ENCODE peak calls at places on chromosomes 16 and 17, in six cellular contexts. E is mesothelial cell of epicardium; I is activated CD4-positive, alpha-beta T cell treated with anti-CD3 and anti-CD28 coated beads for 24 hours; P is effector memory CD4-positive, alpha-beta T cell; N is CD8-positive, alpha-beta memory T cell; Y is kidney tubule cell. U is an unnamed sample.

GRCh38 chr16:62829615-62830014 is 793.4 kb upstream of the CDH8 start:
- DNase-seq in N (no peak), E (no peak), P (no peak), Y (no peak), I (no peak), U (no peak)

GRCh38 chr16:83972256-83973008 is 4.4 kb downstream of the NECAB2 start:
- DNase-seq in N (no peak), Y (no peak), P (no peak), E (no peak), I (no peak), U (no peak)

GRCh38 chr16:71576971-71577370 is at the start of gene TAT:
- DNase-seq in E (no peak), P (no peak), N (no peak), Y (no peak), I (no peak), U (no peak)

GRCh38 chr16:56682703-56683397 is 580 bp downstream of the MT1X start:
- DNase-seq in N (no peak), Y (no peak), P (no peak), E (no peak), I (no peak), U (no peak)

GRCh38 chr17:64540118-64540776 is 33.5 kb downstream of the CEP95 start:
- DNase-seq in Y (no peak), E (no peak), P (no peak), N (no peak), I (no peak), U (no peak)

GRCh38 chr17:82419471-82419995 is 1.1 kb upstream of the OGFOD3 start:
- DNase-seq in E (no peak), Y (peak; percentile 35), I (no peak), P (no peak), N (no peak), U (no peak)

GRCh38 chr17:38883592-38884526 is 14.0 kb downstream of the LASP1 start:
- DNase-seq in P (no peak), N (no peak), E (no peak), Y (no peak), I (no peak), U (no peak)

GRCh38 chr17:49571764-49572163 is 3.9 kb upstream of the NXPH3 start:
- DNase-seq in E (no peak), Y (no peak), N (no peak), P (no peak), I (no peak), U (no peak)

GRCh38 chr17:2545393-2545792 is 33.7 kb upstream of the METTL16 start:
- DNase-seq in N (no peak), P (no peak), Y (no peak), I (no peak), E (no peak), U (no peak)

GRCh38 chr16:17724242-17724898 is 253.6 kb upstream of the XYLT1 start:
- DNase-seq in Y (no peak), I (no peak), E (no peak), P (no peak), N (no peak), U (no peak)

GRCh38 chr17:75295220-75296158 is 6.3 kb upstream of the SLC25A19 start:
- DNase-seq in Y (no peak), E (no peak), N (no peak), P (no peak), I (peak; percentile 13), U (peak; percentile 53)

U was measured in Caco-2.